ENCODE peak calls at places on chromosomes 3 and 15, in five cellular contexts. One of them, this sample, is unnamed.

GRCh38 chr3:134453631-134454030 is 32.2 kb downstream of the ANAPC13 start:
- DNase-seq in PC-3: no peak
- DNase-seq in T-helper 9 cell: no peak
- DNase-seq in lung microvascular endothelial cell: peak
- DNase-seq in pons: no peak
- DNase-seq in this sample: no peak

GRCh38 chr15:43463542-43463941 is 29.4 kb downstream of the TP53BP1 start:
- DNase-seq in pons: no peak
- DNase-seq in lung microvascular endothelial cell: no peak
- DNase-seq in PC-3: no peak
- DNase-seq in T-helper 9 cell: no peak
- DNase-seq in this sample: no peak

GRCh38 chr3:11844891-11845290 is 1.8 kb downstream of the TAMM41 start:
- DNase-seq in pons: no peak
- DNase-seq in PC-3: no peak
- DNase-seq in T-helper 9 cell: no peak
- DNase-seq in lung microvascular endothelial cell: no peak
- DNase-seq in this sample: no peak

GRCh38 chr3:134592806-134593205 is 58.0 kb downstream of the KY start:
- DNase-seq in PC-3: no peak
- DNase-seq in T-helper 9 cell: no peak
- DNase-seq in lung microvascular endothelial cell: no peak
- DNase-seq in pons: no peak
- DNase-seq in this sample: peak

GRCh38 chr3:48614044-48614443 is 4.6 kb upstream of the UQCRC1 start:
- DNase-seq in pons: no peak
- DNase-seq in T-helper 9 cell: no peak
- DNase-seq in lung microvascular endothelial cell: no peak
- DNase-seq in PC-3: peak
- DNase-seq in this sample: no peak

GRCh38 chr3:196399485-196399945 is 32.7 kb downstream of the UBXN7 start:
- DNase-seq in pons: no peak
- DNase-seq in T-helper 9 cell: no peak
- DNase-seq in PC-3: peak
- DNase-seq in lung microvascular endothelial cell: peak
- DNase-seq in this sample: no peak

GRCh38 chr15:52257734-52258062 is 37.9 kb downstream of the MYO5C start:
- DNase-seq in pons: no peak
- DNase-seq in lung microvascular endothelial cell: no peak
- DNase-seq in PC-3: no peak
- DNase-seq in T-helper 9 cell: no peak
- DNase-seq in this sample: no peak

GRCh38 chr15:89553632-89554031 is 21.6 kb upstream of the TICRR start:
- DNase-seq in lung microvascular endothelial cell: no peak
- DNase-seq in T-helper 9 cell: no peak
- DNase-seq in pons: no peak
- DNase-seq in PC-3: no peak
- DNase-seq in this sample: no peak

GRCh38 chr3:40306336-40306735 is 3.2 kb upstream of the EIF1B start:
- DNase-seq in PC-3: no peak
- DNase-seq in pons: no peak
- DNase-seq in T-helper 9 cell: no peak
- DNase-seq in lung microvascular endothelial cell: no peak
- DNase-seq in this sample: no peak

GRCh38 chr15:101407439-101407838 is 82.1 kb downstream of the PCSK6 start:
- DNase-seq in lung microvascular endothelial cell: no peak
- DNase-seq in pons: no peak
- DNase-seq in PC-3: no peak
- DNase-seq in T-helper 9 cell: no peak
- DNase-seq in this sample: no peak

GRCh38 chr3:152524198-152525140 is 255.7 kb downstream of the MBNL1 start:
- DNase-seq in lung microvascular endothelial cell: peak
- DNase-seq in pons: peak
- DNase-seq in PC-3: peak
- DNase-seq in T-helper 9 cell: peak
- DNase-seq in this sample: peak

GRCh38 chr3:177119829-177120228 is 77.5 kb downstream of the TBL1XR1 start:
- DNase-seq in pons: no peak
- DNase-seq in lung microvascular endothelial cell: no peak
- DNase-seq in T-helper 9 cell: no peak
- DNase-seq in PC-3: no peak
- DNase-seq in this sample: no peak

This sample was measured in G401.